ENCODE peak calls at places on chromosomes 5 and 9, in nine cellular contexts. V is epithelial cell of proximal tubule, C is brain microvascular endothelial cell, Z is HepG2, K is left ventricle myocardium inferior, T is GM12865, X is cardiac muscle cell, S is skeletal muscle cell, G is SK-N-SH. B is an unnamed sample.

GRCh38 chr9:120839146-120839545 is 3.6 kb downstream of the PSMD5 start:
- DNase-seq in G (no peak), C (no peak), Z (no peak), S (no peak), X (no peak), V (no peak), K (no peak), T (no peak), B (no peak)

GRCh38 chr5:5139358-5140050 is 626 bp upstream of the ADAMTS16 start:
- DNase-seq in T (no peak), X (peak; percentile 32), S (no peak), C (no peak), G (peak; percentile 72), Z (no peak), K (no peak), V (no peak), B (no peak)

GRCh38 chr5:58505971-58506640 is 14.9 kb downstream of the GAPT start:
- DNase-seq in T (no peak), S (no peak), Z (no peak), K (no peak), G (no peak), V (no peak), X (no peak), C (no peak), B (no peak)

GRCh38 chr5:139817362-139817761 is 21.8 kb downstream of the PSD2 start:
- DNase-seq in K (no peak), Z (no peak), S (no peak), G (no peak), C (no peak), X (no peak), V (no peak), T (no peak), B (no peak)

GRCh38 chr5:96582343-96582742 is 79.8 kb upstream of the CAST start:
- DNase-seq in S (no peak), T (no peak), V (no peak), G (peak; percentile 10), C (no peak), K (no peak), Z (no peak), X (no peak), B (no peak)

GRCh38 chr5:41778410-41778809 is 91.8 kb downstream of the OXCT1 start:
- DNase-seq in T (no peak), S (no peak), Z (no peak), G (no peak), X (no peak), C (no peak), K (no peak), V (no peak), B (no peak)

GRCh38 chr5:174301848-174302625 is 256.5 kb downstream of the NSG2 start:
- DNase-seq in X (no peak), C (no peak), G (no peak), V (no peak), Z (no peak), S (no peak), K (no peak), T (no peak), B (no peak)

GRCh38 chr9:123507992-123508391 is 152.0 kb downstream of the CRB2 start:
- DNase-seq in S (no peak), X (no peak), K (no peak), V (no peak), G (no peak), T (no peak), C (no peak), Z (no peak), B (no peak)

GRCh38 chr9:16136961-16137360 is 584.1 kb downstream of the CCDC171 start:
- DNase-seq in V (no peak), G (no peak), Z (no peak), C (peak; percentile 78), S (peak; percentile 100), X (no peak), K (peak; percentile 46), T (no peak), B (no peak)

GRCh38 chr5:82244151-82244550 is 34.0 kb downstream of the RPS23 start:
- DNase-seq in G (no peak), X (no peak), K (no peak), T (no peak), S (no peak), Z (no peak), V (no peak), C (no peak), B (no peak)

GRCh38 chr9:133702798-133703570 is 35.2 kb downstream of the SARDH start:
- DNase-seq in G (no peak), K (no peak), V (no peak), T (no peak), Z (no peak), S (no peak), C (no peak), X (no peak), B (no peak)

GRCh38 chr9:92513349-92513748 is 22.4 kb downstream of the ECM2 start:
- DNase-seq in T (no peak), S (no peak), V (no peak), X (no peak), K (no peak), C (no peak), Z (no peak), G (no peak), B (no peak)

GRCh38 chr9:129218918-129219317 is 40.9 kb upstream of the IER5L start:
- DNase-seq in G (no peak), T (no peak), C (no peak), V (no peak), S (no peak), K (no peak), X (no peak), Z (no peak), B (no peak)

GRCh38 chr5:82156876-82157275 is 121.3 kb downstream of the RPS23 start:
- DNase-seq in C (no peak), G (no peak), V (no peak), X (no peak), T (no peak), Z (no peak), S (no peak), K (no peak), B (no peak)

GRCh38 chr5:19891658-19892057 is 96.3 kb downstream of the CDH18 start:
- DNase-seq in C (peak; percentile 3), S (peak; percentile 57), V (no peak), T (no peak), G (no peak), Z (no peak), K (no peak), X (no peak), B (no peak)

GRCh38 chr5:72110401-72111013 is 3.2 kb downstream of the MAP1B start:
- DNase-seq in C (no peak), G (peak; percentile 54), V (no peak), X (no peak), T (no peak), K (no peak), Z (no peak), S (peak; percentile 8), B (no peak)

GRCh38 chr5:90406466-90406865 is 3.1 kb downstream of the CETN3 start:
- DNase-seq in T (no peak), Z (no peak), V (no peak), K (no peak), C (no peak), S (no peak), X (no peak), G (no peak), B (no peak)

GRCh38 chr5:127892467-127893207 is 189.4 kb downstream of the CCDC192 start:
- DNase-seq in X (no peak), S (peak; percentile 48), Z (peak; percentile 29), C (peak; percentile 78), T (peak; percentile 59), V (no peak), K (no peak), G (peak; percentile 10), B (no peak)

GRCh38 chr5:134877159-134877558 is 3.0 kb downstream of the TXNDC15 start:
- DNase-seq in T (peak; percentile 69), C (no peak), V (no peak), X (no peak), Z (no peak), G (peak; percentile 31), S (no peak), K (no peak), B (no peak)
- H3K4me3 ChIP-seq in T (no peak overlapping the region), C (no peak overlapping the region), V (no peak overlapping the region), X (no peak overlapping the region), Z (no peak overlapping the region), G (no peak overlapping the region), S (no peak overlapping the region), K (no peak overlapping the region), B (no peak overlapping the region)

DNA sequence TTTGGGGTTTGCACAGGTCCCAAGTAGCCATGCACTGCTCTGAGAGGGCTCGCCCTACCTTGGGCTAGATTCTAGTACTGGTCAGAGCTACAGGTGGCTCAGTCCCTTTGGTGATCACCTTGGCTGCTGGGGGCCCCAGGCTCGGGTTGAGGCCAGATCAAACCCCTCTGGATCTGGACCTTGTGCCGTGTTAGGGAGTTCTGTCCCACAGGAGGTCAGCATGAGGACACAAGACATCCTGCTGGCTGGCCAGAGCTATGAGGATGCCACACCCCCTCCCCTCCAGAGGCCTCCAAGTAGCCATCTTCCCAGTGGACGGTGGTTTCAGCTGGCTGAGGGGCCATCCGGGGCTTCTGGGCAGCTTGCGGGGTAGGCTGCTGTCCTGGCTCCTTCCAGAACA is 10.6 kb downstream of the CDK20 start:
- DNase-seq in V (no peak), X (no peak), G (no peak), S (no peak), C (no peak), Z (no peak), T (no peak), K (no peak), B (no peak)
- H3K4me3 ChIP-seq in V (no peak overlapping the region), X (no peak overlapping the region), G (no peak overlapping the region), S (no peak overlapping the region), C (no peak overlapping the region), Z (no peak overlapping the region), T (no peak overlapping the region), K (no peak overlapping the region), B (no peak overlapping the region)

DNA sequence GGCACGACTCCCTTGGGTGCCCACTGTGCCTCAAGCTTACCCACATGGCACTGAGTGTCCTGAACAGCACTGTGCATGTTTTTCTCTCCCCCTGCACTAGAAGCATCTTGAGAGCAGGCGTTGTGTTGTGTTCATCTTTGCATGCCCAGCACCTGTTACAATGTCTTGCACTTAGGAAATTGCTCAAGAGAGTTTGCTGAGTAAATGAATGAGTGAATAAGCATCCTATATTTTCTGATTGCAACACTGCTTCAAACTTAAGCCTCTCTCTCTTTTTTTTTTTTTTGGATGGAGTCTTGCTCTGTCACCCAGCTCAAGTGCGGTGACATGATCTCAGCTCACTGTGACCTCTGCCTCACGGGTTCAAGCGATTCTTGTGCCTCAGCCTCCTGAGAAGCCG is 94.5 kb downstream of the LMNB1 start:
- DNase-seq in C (no peak), Z (no peak), X (no peak), G (no peak), T (no peak), V (no peak), K (no peak), S (no peak), B (no peak)
- H3K4me3 ChIP-seq in C (no peak overlapping the region), Z (no peak overlapping the region), X (no peak overlapping the region), G (no peak overlapping the region), T (no peak overlapping the region), V (no peak overlapping the region), K (no peak overlapping the region), S (no peak overlapping the region), B (no peak overlapping the region)

DNA sequence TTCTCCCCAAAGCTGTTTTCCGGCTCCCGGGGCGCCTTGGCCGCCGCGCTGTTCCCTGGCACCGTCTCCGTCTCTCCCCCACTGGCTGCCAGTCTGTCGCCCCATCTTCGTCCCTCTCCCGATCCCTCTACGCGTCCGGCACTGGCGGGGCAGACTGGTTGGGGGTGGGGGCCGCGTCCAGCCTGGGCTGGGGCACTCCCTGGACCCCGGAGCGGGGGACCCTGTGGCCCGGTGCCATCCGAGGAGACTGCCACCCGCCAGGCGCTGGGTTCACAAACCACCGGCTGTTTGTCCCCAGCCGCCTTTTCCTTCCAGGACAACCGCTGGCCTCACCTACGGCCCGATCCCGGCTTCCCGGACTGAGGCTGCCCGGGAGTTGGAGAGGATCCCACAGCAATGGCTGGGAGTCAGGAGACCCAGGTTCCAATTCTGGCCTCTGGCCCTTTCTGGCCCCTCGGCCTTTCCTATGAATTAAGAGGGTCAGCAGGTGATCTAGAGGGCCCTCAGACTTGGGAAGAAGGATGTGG is 1.0 kb upstream of the FIBCD1 start:
- DNase-seq in K (no peak), X (no peak), C (no peak), Z (no peak), G (no peak), S (no peak), T (no peak), V (no peak), B (no peak)
- H3K4me3 ChIP-seq in K (peak overlapping the region; percentile 67), X (peak overlapping the region; percentile 55), C (no peak overlapping the region), Z (no peak overlapping the region), G (no peak overlapping the region), S (no peak overlapping the region), T (no peak overlapping the region), V (no peak overlapping the region), B (no peak overlapping the region)